ENCODE peak calls at places on chromosome 17, in nine cellular contexts. One of them, this sample, is unnamed.

GRCh38 chr17:8436169-8436932 is 667 bp downstream of the NDEL1 start:
- DNase-seq in LHCN-M2: peak
- DNase-seq in tibial artery: peak
- DNase-seq in brain microvascular endothelial cell: peak
- DNase-seq in amniotic epithelial cell: peak
- DNase-seq in HEK293T: peak
- DNase-seq in stomach: peak
- DNase-seq in lung microvascular endothelial cell: peak
- DNase-seq in NCI-H345: peak
- DNase-seq in this sample: peak

GRCh38 chr17:7825206-7825980 is 8.6 kb upstream of the KDM6B start:
- DNase-seq in tibial artery: no peak
- DNase-seq in NCI-H345: no peak
- DNase-seq in lung microvascular endothelial cell: no peak
- DNase-seq in brain microvascular endothelial cell: no peak
- DNase-seq in amniotic epithelial cell: peak
- DNase-seq in stomach: no peak
- DNase-seq in LHCN-M2: peak
- DNase-seq in HEK293T: no peak
- DNase-seq in this sample: no peak

GRCh38 chr17:29930399-29931010 is 477 bp upstream of the SSH2 start:
- DNase-seq in HEK293T: no peak
- DNase-seq in stomach: no peak
- DNase-seq in NCI-H345: no peak
- DNase-seq in brain microvascular endothelial cell: no peak
- DNase-seq in amniotic epithelial cell: no peak
- DNase-seq in tibial artery: no peak
- DNase-seq in LHCN-M2: no peak
- DNase-seq in lung microvascular endothelial cell: no peak
- DNase-seq in this sample: no peak

GRCh38 chr17:3722716-3723115 is 987 bp upstream of the HASPIN start:
- DNase-seq in LHCN-M2: no peak
- DNase-seq in amniotic epithelial cell: peak
- DNase-seq in lung microvascular endothelial cell: no peak
- DNase-seq in HEK293T: no peak
- DNase-seq in tibial artery: no peak
- DNase-seq in brain microvascular endothelial cell: no peak
- DNase-seq in NCI-H345: no peak
- DNase-seq in stomach: no peak
- DNase-seq in this sample: peak

GRCh38 chr17:65334391-65334790 is 197.2 kb downstream of the RGS9 start:
- DNase-seq in brain microvascular endothelial cell: no peak
- DNase-seq in lung microvascular endothelial cell: no peak
- DNase-seq in LHCN-M2: no peak
- DNase-seq in amniotic epithelial cell: no peak
- DNase-seq in NCI-H345: no peak
- DNase-seq in HEK293T: no peak
- DNase-seq in stomach: no peak
- DNase-seq in tibial artery: no peak
- DNase-seq in this sample: no peak

GRCh38 chr17:285751-286422 is 66.7 kb downstream of the RPH3AL start:
- DNase-seq in brain microvascular endothelial cell: no peak
- DNase-seq in lung microvascular endothelial cell: no peak
- DNase-seq in stomach: no peak
- DNase-seq in amniotic epithelial cell: no peak
- DNase-seq in LHCN-M2: no peak
- DNase-seq in tibial artery: no peak
- DNase-seq in HEK293T: no peak
- DNase-seq in NCI-H345: no peak
- DNase-seq in this sample: no peak

GRCh38 chr17:44187131-44187899 is 543 bp downstream of the TMUB2 start:
- DNase-seq in HEK293T: no peak
- DNase-seq in NCI-H345: no peak
- DNase-seq in amniotic epithelial cell: peak
- DNase-seq in tibial artery: no peak
- DNase-seq in LHCN-M2: no peak
- DNase-seq in lung microvascular endothelial cell: peak
- DNase-seq in stomach: no peak
- DNase-seq in brain microvascular endothelial cell: no peak
- DNase-seq in this sample: peak

GRCh38 chr17:78748048-78748729 is 33.9 kb downstream of the CYTH1 start:
- DNase-seq in amniotic epithelial cell: no peak
- DNase-seq in brain microvascular endothelial cell: no peak
- DNase-seq in HEK293T: no peak
- DNase-seq in LHCN-M2: peak
- DNase-seq in lung microvascular endothelial cell: no peak
- DNase-seq in tibial artery: peak
- DNase-seq in NCI-H345: no peak
- DNase-seq in stomach: no peak
- DNase-seq in this sample: no peak

This sample was measured in iris pigment epithelial cell.